ENCODE peak calls at places on chromosomes 13 and 19, in seven cellular contexts. P is K562, D is adrenal gland, O is AG09309, J is uterus, M is HAP-1, W is ovary. H is an unnamed sample.

GRCh38 chr19:46115396-46116109 is 8.9 kb downstream of the IGFL3 start:
- DNase-seq in P (no peak), D (no peak), O (peak; percentile 23), J (peak; percentile 50), M (no peak), W (no peak), H (peak; percentile 70)

GRCh38 chr19:57887195-57887941 is 1.5 kb downstream of the ZNF814 start:
- DNase-seq in P (no peak), D (no peak), O (no peak), J (no peak), M (peak; percentile 98), W (no peak), H (no peak)

GRCh38 chr13:26254583-26255102 is 714 bp downstream of the CDK8 start:
- DNase-seq in P (peak; percentile 14), D (peak; percentile 56), O (no peak), J (peak; percentile 22), M (peak; percentile 35), W (peak; percentile 68), H (peak; percentile 8)

GRCh38 chr19:28905996-28906395 is 307.0 kb downstream of the UQCRFS1 start:
- DNase-seq in P (no peak), D (no peak), O (no peak), J (no peak), M (no peak), W (no peak), H (no peak)

GRCh38 chr19:27972291-27973040 is 1240.5 kb downstream of the UQCRFS1 start:
- DNase-seq in P (no peak), D (no peak), O (no peak), J (no peak), M (no peak), W (no peak), H (no peak)

GRCh38 chr19:36436531-36436930 is 18.1 kb upstream of the ZFP82 start:
- DNase-seq in P (no peak), D (no peak), O (no peak), J (no peak), M (no peak), W (no peak), H (no peak)

GRCh38 chr13:66528903-66529576 is 701.1 kb downstream of the PCDH9 start:
- DNase-seq in P (no peak), D (no peak), O (no peak), J (no peak), M (peak; percentile 74), W (no peak), H (no peak)

GRCh38 chr13:43933378-43933777 is 53.7 kb downstream of the LACC1 start:
- DNase-seq in P (no peak), D (no peak), O (no peak), J (no peak), M (no peak), W (no peak), H (no peak)

GRCh38 chr13:23541221-23541620 is 29.0 kb upstream of the TNFRSF19 start:
- DNase-seq in P (no peak), D (no peak), O (no peak), J (no peak), M (no peak), W (no peak), H (no peak)

GRCh38 chr13:84574851-84575250 is 692.6 kb upstream of the SLITRK1 start:
- DNase-seq in P (no peak), D (no peak), O (peak; percentile 11), J (no peak), M (peak; percentile 12), W (no peak), H (peak; percentile 0)

GRCh38 chr13:99956473-99957349 is 14.9 kb downstream of the ZIC5 start:
- DNase-seq in P (no peak), D (no peak), O (no peak), J (no peak), M (no peak), W (no peak), H (no peak)
- H3K4me3 ChIP-seq in P (no peak overlapping the region), D (no peak overlapping the region), O (peak overlapping the region; percentile 14), J (no peak overlapping the region), M (no peak overlapping the region), W (no peak overlapping the region), H (no peak overlapping the region)

GRCh38 chr19:17751912-17752273 is 616 bp downstream of the FCHO1 start:
- DNase-seq in P (no peak), D (no peak), O (no peak), J (no peak), M (no peak), W (no peak), H (no peak)
- H3K4me3 ChIP-seq in P (peak overlapping the region; percentile 70), D (no peak overlapping the region), O (no peak overlapping the region), J (no peak overlapping the region), M (no peak overlapping the region), W (no peak overlapping the region), H (no peak overlapping the region)

DNA sequence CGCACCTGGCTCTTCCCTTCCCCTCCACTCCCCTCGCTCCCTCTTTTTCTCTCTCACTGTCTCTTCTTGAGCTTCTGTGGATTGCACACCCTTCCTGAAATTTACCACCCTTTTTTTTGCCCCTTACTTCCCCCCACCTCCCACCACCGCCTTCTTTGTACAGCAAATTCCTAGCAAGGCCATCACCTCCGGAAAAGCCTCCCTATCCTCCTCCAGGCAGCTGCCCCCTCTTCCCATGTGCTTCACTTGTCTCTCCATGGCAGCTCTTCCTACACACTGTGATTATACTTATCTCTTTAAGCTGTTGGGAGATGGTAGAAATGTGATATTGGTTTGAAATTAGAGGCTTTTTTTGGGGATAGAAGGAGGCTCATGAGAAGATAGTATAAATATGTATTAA is 28.3 kb upstream of the KCTD4 start:
- DNase-seq in P (no peak), D (no peak), O (no peak), J (no peak), M (no peak), W (no peak), H (no peak)
- H3K4me3 ChIP-seq in P (no peak overlapping the region), D (no peak overlapping the region), O (no peak overlapping the region), J (no peak overlapping the region), M (no peak overlapping the region), W (no peak overlapping the region), H (no peak overlapping the region)

DNA sequence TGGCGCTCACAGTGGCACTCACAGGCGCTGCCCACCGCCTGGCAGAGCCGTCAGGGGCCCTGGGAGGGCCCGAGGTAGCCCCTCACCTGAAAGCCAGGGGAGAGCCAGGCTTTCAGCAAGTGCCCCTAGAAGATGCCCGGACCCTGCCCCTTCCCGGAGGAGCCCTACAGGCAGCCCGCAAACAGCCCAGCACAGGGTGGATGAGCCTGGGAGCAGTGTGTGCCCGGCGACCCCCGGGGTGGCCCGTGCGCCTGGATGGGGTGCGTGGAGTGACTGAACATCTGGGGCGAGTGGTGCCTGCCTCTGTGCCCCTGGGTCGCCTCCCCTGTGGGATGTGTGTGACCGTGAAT is 1.4 kb downstream of the CRLF1 start:
- DNase-seq in P (no peak), D (no peak), O (no peak), J (no peak), M (no peak), W (no peak), H (no peak)
- H3K4me3 ChIP-seq in P (no peak overlapping the region), D (no peak overlapping the region), O (no peak overlapping the region), J (no peak overlapping the region), M (peak overlapping the region; percentile 27), W (no peak overlapping the region), H (no peak overlapping the region)

GRCh38 chr19:3721900-3722442 is 13.8 kb downstream of the TJP3 start:
- DNase-seq in P (peak; percentile 3), D (no peak), O (no peak), J (no peak), M (no peak), W (no peak), H (no peak)
- H3K4me3 ChIP-seq in P (peak overlapping the region; percentile 10), D (no peak overlapping the region), O (no peak overlapping the region), J (no peak overlapping the region), M (peak overlapping the region; percentile 32), W (peak overlapping the region; percentile 14), H (peak overlapping the region; percentile 38)

DNA sequence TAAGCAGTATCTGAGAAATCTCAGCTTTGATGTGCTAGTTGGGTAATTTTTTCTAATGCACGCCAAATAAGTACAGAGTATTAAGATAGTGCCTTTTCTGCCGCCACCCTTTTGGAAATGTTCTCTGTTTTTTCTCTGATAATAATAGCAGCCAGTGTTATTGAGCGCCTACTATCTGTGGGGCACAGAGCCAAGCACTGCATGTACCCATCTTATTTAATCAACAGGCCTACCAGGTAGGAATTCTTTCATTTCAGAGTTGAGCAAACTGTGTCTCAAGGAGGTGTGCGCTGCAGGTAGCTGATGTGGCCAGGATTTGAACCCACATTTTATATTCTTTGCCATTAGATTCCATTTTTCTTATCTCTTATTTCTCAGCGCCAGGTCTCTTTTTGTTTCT is 1.4 kb downstream of the EPN1 start:
- DNase-seq in P (no peak), D (no peak), O (no peak), J (no peak), M (no peak), W (no peak), H (no peak)
- H3K4me3 ChIP-seq in P (peak overlapping the region; percentile 83), D (peak overlapping the region; percentile 36), O (peak overlapping the region; percentile 58), J (peak overlapping the region; percentile 94), M (peak overlapping the region; percentile 71), W (peak overlapping the region; percentile 71), H (peak overlapping the region; percentile 93)

DNA sequence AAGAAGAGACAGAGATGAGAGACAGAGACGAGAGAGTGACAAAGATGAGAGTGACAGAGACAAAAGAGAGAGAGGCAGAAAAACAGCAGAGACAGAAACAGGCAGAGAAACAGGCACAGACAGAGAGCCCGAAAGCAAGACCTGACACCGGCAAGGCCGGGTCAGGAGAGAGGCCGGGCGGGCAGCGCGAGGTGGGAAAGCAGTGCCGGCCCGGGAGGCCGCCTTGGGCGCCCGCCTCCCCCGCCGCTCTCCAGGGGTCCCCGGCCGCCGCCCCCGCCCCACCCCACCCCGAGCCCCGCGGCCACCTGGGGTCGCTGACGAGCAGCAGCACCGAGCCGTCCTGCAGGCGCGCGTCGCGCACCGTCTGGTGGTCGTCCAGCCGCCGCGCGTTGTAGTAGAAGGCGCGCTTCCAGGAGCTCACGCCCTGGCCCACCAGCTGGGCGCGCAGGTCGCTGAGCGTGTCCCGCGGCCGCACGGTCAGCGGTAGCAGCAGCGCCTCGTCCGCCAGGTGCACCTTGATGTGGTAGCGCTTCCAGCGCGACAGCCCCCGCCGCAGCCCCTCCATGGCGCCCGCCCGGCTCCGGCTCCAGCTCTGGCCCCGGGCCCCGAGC is at the start of gene TINCR:
- DNase-seq in P (no peak), D (no peak), O (no peak), J (no peak), M (no peak), W (no peak), H (no peak)
- H3K4me3 ChIP-seq in P (no peak within 1 kb of the TSS), D (no peak within 1 kb of the TSS), O (no peak within 1 kb of the TSS), J (no peak within 1 kb of the TSS), M (no peak within 1 kb of the TSS), W (no peak within 1 kb of the TSS), H (peak within 1 kb of the TSS; percentile 55)